ENCODE peak calls at places on chromosomes 3 and 15, in four cellular contexts. J is HL-60, I is K562, C is GM12878. X is an unnamed sample.

GRCh38 chr3:13346481-13347389 is 73.4 kb downstream of the NUP210 start:
- DNase-seq in J (no peak), I (no peak), C (no peak), X (peak; percentile 37)

GRCh38 chr3:17313746-17314145 is 428.7 kb downstream of the TBC1D5 start:
- DNase-seq in J (no peak), I (no peak), C (no peak), X (no peak)

GRCh38 chr3:171950373-171950772 is 89.0 kb upstream of the FNDC3B start:
- DNase-seq in J (no peak), I (no peak), C (no peak), X (no peak)

GRCh38 chr3:104031598-104031997 is 1335.1 kb upstream of the ALCAM start:
- DNase-seq in J (no peak), I (no peak), C (no peak), X (no peak)

GRCh38 chr15:99432271-99433025 is 133.3 kb upstream of the MEF2A start:
- DNase-seq in J (no peak), I (no peak), C (no peak), X (no peak)

GRCh38 chr3:175383813-175384212 is 524.7 kb downstream of the NAALADL2 start:
- DNase-seq in J (no peak), I (no peak), C (no peak), X (no peak)

GRCh38 chr15:65418596-65418995 is 4.2 kb downstream of the IGDCC4 start:
- DNase-seq in J (no peak), I (no peak), C (no peak), X (no peak)

GRCh38 chr3:135908225-135908624 is 57.3 kb upstream of the PPP2R3A start:
- DNase-seq in J (no peak), I (no peak), C (no peak), X (no peak)

GRCh38 chr15:88697276-88697675 is 58.5 kb downstream of the ISG20 start:
- DNase-seq in J (no peak), I (no peak), C (no peak), X (no peak)

GRCh38 chr3:125059488-125060245 is 3.9 kb upstream of the HEG1 start:
- DNase-seq in J (no peak), I (no peak), C (no peak), X (no peak)

GRCh38 chr15:70902105-70902504 is 9.5 kb downstream of the LRRC49 start:
- DNase-seq in J (no peak), I (no peak), C (no peak), X (no peak)

GRCh38 chr15:25635190-25635589 is 196.4 kb upstream of the UBE3A start:
- DNase-seq in J (no peak), I (no peak), C (no peak), X (no peak)

GRCh38 chr15:25850154-25851111 is 12.7 kb downstream of the ATP10A start:
- DNase-seq in J (peak; percentile 6), I (peak; percentile 76), C (peak; percentile 28), X (peak; percentile 50)

GRCh38 chr3:154730221-154730620 is 300.2 kb upstream of the GPR149 start:
- DNase-seq in J (no peak), I (no peak), C (no peak), X (no peak)

GRCh38 chr15:74845208-74845568 is 2.2 kb upstream of the ULK3 start:
- DNase-seq in J (no peak), I (no peak), C (no peak), X (no peak)

GRCh38 chr3:190385835-190386688 is 1.9 kb upstream of the CLDN16 start:
- DNase-seq in J (peak; percentile 31), I (no peak), C (no peak), X (no peak)

GRCh38 chr3:86792316-86792715 is 198.6 kb downstream of the VGLL3 start:
- DNase-seq in J (no peak), I (no peak), C (no peak), X (no peak)

GRCh38 chr3:55118453-55118852 is 190.6 kb upstream of the LRTM1 start:
- DNase-seq in J (no peak), I (no peak), C (no peak), X (no peak)

GRCh38 chr3:139132976-139133375 is 88.3 kb upstream of the PRR23C start:
- DNase-seq in J (no peak), I (no peak), C (no peak), X (no peak)

GRCh38 chr3:127781411-127782001 is 40.8 kb downstream of the MGLL start:
- DNase-seq in J (no peak), I (no peak), C (no peak), X (no peak)

GRCh38 chr15:78317145-78317836 is 17.9 kb upstream of the SKIC8 start:
- DNase-seq in J (no peak), I (peak; percentile 52), C (no peak), X (no peak)
- TF ChIP-seq SPI1 in J (no peak), I (no peak), C (no peak), X (no peak)

GRCh38 chr3:101531473-101532086 is 18.6 kb upstream of the SENP7 start:
- DNase-seq in J (no peak), I (no peak), C (no peak), X (no peak)

GRCh38 chr3:101533603-101533968 is 20.6 kb upstream of the SENP7 start:
- DNase-seq in J (no peak), I (no peak), C (no peak), X (no peak)

GRCh38 chr3:101535221-101535620 is 22.2 kb upstream of the SENP7 start:
- DNase-seq in J (no peak), I (no peak), C (no peak), X (no peak)

GRCh38 chr3:101532783-101533602 is 20.0 kb upstream of the SENP7 start:
- DNase-seq in J (no peak), I (no peak), C (no peak), X (no peak)

GRCh38 chr3:101530213-101531047 is 17.4 kb upstream of the SENP7 start:
- DNase-seq in J (no peak), I (peak; percentile 89), C (no peak), X (no peak)
- TF ChIP-seq SPI1 in J (no peak), I (no peak), C (no peak), X (no peak)

GRCh38 chr3:66998899-66999235 is 760 bp downstream of the KBTBD8 start:
- DNase-seq in J (no peak), I (no peak), C (no peak), X (no peak)
- TF ChIP-seq SPI1 in J (no peak), I (no peak), C (no peak), X (no peak)

GRCh38 chr3:82157952-82158351 is 396.5 kb upstream of the GBE1 start:
- DNase-seq in J (no peak), I (no peak), C (no peak), X (no peak)
- TF ChIP-seq SPI1 in J (no peak), I (no peak), C (no peak), X (no peak)

X was measured in GM12891.